ENCODE peak calls at places on chromosomes 12 and 14, in five cellular contexts. One of them, this sample, is unnamed.

GRCh38 chr12:77973579-77973978 is 142.9 kb downstream of the NAV3 start:
- DNase-seq in progenitor cell of endocrine pancreas: no peak
- DNase-seq in heart left ventricle: no peak
- DNase-seq in fibroblast of pulmonary artery: no peak
- DNase-seq in endothelial cell: no peak
- DNase-seq in this sample: peak; percentile 23

GRCh38 chr14:20857630-20858261 is 33.4 kb upstream of the RNASE3 start:
- DNase-seq in progenitor cell of endocrine pancreas: peak; percentile 55
- DNase-seq in heart left ventricle: peak; percentile 68
- DNase-seq in fibroblast of pulmonary artery: peak; percentile 61
- DNase-seq in endothelial cell: peak; percentile 71
- DNase-seq in this sample: peak; percentile 80

GRCh38 chr14:89926709-89927108 is 27.8 kb downstream of the EFCAB11 start:
- DNase-seq in progenitor cell of endocrine pancreas: no peak
- DNase-seq in heart left ventricle: no peak
- DNase-seq in fibroblast of pulmonary artery: peak; percentile 75
- DNase-seq in endothelial cell: no peak
- DNase-seq in this sample: no peak

GRCh38 chr14:24334431-24335271 is at the start of gene ADCY4:
- DNase-seq in progenitor cell of endocrine pancreas: no peak
- DNase-seq in heart left ventricle: peak; percentile 78
- DNase-seq in fibroblast of pulmonary artery: no peak
- DNase-seq in endothelial cell: peak; percentile 51
- DNase-seq in this sample: peak; percentile 60

GRCh38 chr12:58765653-58766554 is 154.4 kb downstream of the LRIG3 start:
- DNase-seq in progenitor cell of endocrine pancreas: no peak
- DNase-seq in heart left ventricle: no peak
- DNase-seq in fibroblast of pulmonary artery: no peak
- DNase-seq in endothelial cell: no peak
- DNase-seq in this sample: no peak

GRCh38 chr12:48601013-48601756 is 31.3 kb upstream of the LALBA start:
- DNase-seq in progenitor cell of endocrine pancreas: no peak
- DNase-seq in heart left ventricle: no peak
- DNase-seq in fibroblast of pulmonary artery: peak; percentile 7
- DNase-seq in endothelial cell: no peak
- DNase-seq in this sample: no peak

GRCh38 chr14:71140157-71140556 is 232.9 kb downstream of the PCNX1 start:
- DNase-seq in progenitor cell of endocrine pancreas: no peak
- DNase-seq in heart left ventricle: no peak
- DNase-seq in fibroblast of pulmonary artery: no peak
- DNase-seq in endothelial cell: no peak
- DNase-seq in this sample: no peak

GRCh38 chr14:28101992-28102391 is 664.6 kb upstream of the FOXG1 start:
- DNase-seq in progenitor cell of endocrine pancreas: no peak
- DNase-seq in heart left ventricle: no peak
- DNase-seq in fibroblast of pulmonary artery: peak; percentile 3
- DNase-seq in endothelial cell: no peak
- DNase-seq in this sample: no peak

GRCh38 chr14:31619440-31619839 is 58.2 kb downstream of the NUBPL start:
- DNase-seq in progenitor cell of endocrine pancreas: no peak
- DNase-seq in heart left ventricle: no peak
- DNase-seq in fibroblast of pulmonary artery: no peak
- DNase-seq in endothelial cell: no peak
- DNase-seq in this sample: no peak

GRCh38 chr14:97978336-97978735 is 1181.2 kb downstream of the VRK1 start:
- DNase-seq in progenitor cell of endocrine pancreas: peak; percentile 41
- DNase-seq in heart left ventricle: peak; percentile 69
- DNase-seq in fibroblast of pulmonary artery: peak; percentile 2
- DNase-seq in endothelial cell: peak; percentile 64
- DNase-seq in this sample: peak; percentile 75

GRCh38 chr12:15682826-15683225 is 106.4 kb downstream of the EPS8 start:
- DNase-seq in progenitor cell of endocrine pancreas: no peak
- DNase-seq in heart left ventricle: no peak
- DNase-seq in fibroblast of pulmonary artery: no peak
- DNase-seq in endothelial cell: no peak
- DNase-seq in this sample: no peak

GRCh38 chr14:104767634-104767918 is 14.6 kb downstream of the SIVA1 start:
- DNase-seq in progenitor cell of endocrine pancreas: no peak
- DNase-seq in heart left ventricle: no peak
- DNase-seq in fibroblast of pulmonary artery: no peak
- DNase-seq in endothelial cell: no peak
- DNase-seq in this sample: no peak

GRCh38 chr14:99667045-99667444 is 17.1 kb upstream of the CYP46A1 start:
- DNase-seq in progenitor cell of endocrine pancreas: no peak
- DNase-seq in heart left ventricle: no peak
- DNase-seq in fibroblast of pulmonary artery: no peak
- DNase-seq in endothelial cell: no peak
- DNase-seq in this sample: no peak

GRCh38 chr12:1920436-1920835 is 2.0 kb upstream of the CACNA2D4 start:
- DNase-seq in progenitor cell of endocrine pancreas: no peak
- DNase-seq in heart left ventricle: no peak
- DNase-seq in fibroblast of pulmonary artery: no peak
- DNase-seq in endothelial cell: no peak
- DNase-seq in this sample: no peak

GRCh38 chr14:23162800-23163199 is 20.7 kb downstream of the SLC7A8 start:
- DNase-seq in progenitor cell of endocrine pancreas: no peak
- DNase-seq in heart left ventricle: no peak
- DNase-seq in fibroblast of pulmonary artery: no peak
- DNase-seq in endothelial cell: no peak
- DNase-seq in this sample: no peak

GRCh38 chr12:49422038-49422575 is 54.8 kb downstream of the SPATS2 start:
- DNase-seq in progenitor cell of endocrine pancreas: no peak
- DNase-seq in heart left ventricle: no peak
- DNase-seq in fibroblast of pulmonary artery: no peak
- DNase-seq in endothelial cell: no peak
- DNase-seq in this sample: no peak

GRCh38 chr12:89707623-89707991 is 1.0 kb downstream of the ATP2B1 start:
- DNase-seq in progenitor cell of endocrine pancreas: peak; percentile 24
- DNase-seq in heart left ventricle: peak; percentile 24
- DNase-seq in fibroblast of pulmonary artery: no peak
- DNase-seq in endothelial cell: peak; percentile 36
- DNase-seq in this sample: peak; percentile 59

GRCh38 chr12:89709994-89710872 is 1.6 kb upstream of the ATP2B1 start:
- DNase-seq in progenitor cell of endocrine pancreas: peak; percentile 46
- DNase-seq in heart left ventricle: peak; percentile 74
- DNase-seq in fibroblast of pulmonary artery: peak; percentile 62
- DNase-seq in endothelial cell: peak; percentile 62
- DNase-seq in this sample: peak; percentile 73

GRCh38 chr12:89709157-89709993 is 737 bp upstream of the ATP2B1 start:
- DNase-seq in progenitor cell of endocrine pancreas: peak; percentile 97
- DNase-seq in heart left ventricle: peak; percentile 100
- DNase-seq in fibroblast of pulmonary artery: peak; percentile 99
- DNase-seq in endothelial cell: peak; percentile 98
- DNase-seq in this sample: peak; percentile 99

GRCh38 chr12:89707992-89708792 is 446 bp downstream of the ATP2B1 start:
- DNase-seq in progenitor cell of endocrine pancreas: peak; percentile 21
- DNase-seq in heart left ventricle: peak; percentile 48
- DNase-seq in fibroblast of pulmonary artery: no peak
- DNase-seq in endothelial cell: peak; percentile 48
- DNase-seq in this sample: peak; percentile 57

GRCh38 chr12:89708793-89709156 is at the start of gene ATP2B1:
- DNase-seq in progenitor cell of endocrine pancreas: peak; percentile 74
- DNase-seq in heart left ventricle: peak; percentile 92
- DNase-seq in fibroblast of pulmonary artery: peak; percentile 86
- DNase-seq in endothelial cell: peak; percentile 78
- DNase-seq in this sample: peak; percentile 86
- TF ChIP-seq CTCF in progenitor cell of endocrine pancreas: no peak
- TF ChIP-seq CTCF in heart left ventricle: no peak
- TF ChIP-seq CTCF in fibroblast of pulmonary artery: no peak
- TF ChIP-seq CTCF in endothelial cell: no peak
- TF ChIP-seq CTCF in this sample: no peak

GRCh38 chr12:126369487-126370463 is 1304.5 kb downstream of the AACS start:
- DNase-seq in progenitor cell of endocrine pancreas: no peak
- DNase-seq in heart left ventricle: no peak
- DNase-seq in fibroblast of pulmonary artery: peak; percentile 71
- DNase-seq in endothelial cell: no peak
- DNase-seq in this sample: no peak
- TF ChIP-seq CTCF in progenitor cell of endocrine pancreas: no peak
- TF ChIP-seq CTCF in heart left ventricle: no peak
- TF ChIP-seq CTCF in fibroblast of pulmonary artery: peak; percentile 39
- TF ChIP-seq CTCF in endothelial cell: no peak
- TF ChIP-seq CTCF in this sample: no peak

GRCh38 chr12:56864318-56864717 is 69.9 kb downstream of the SDR9C7 start:
- DNase-seq in progenitor cell of endocrine pancreas: no peak
- DNase-seq in heart left ventricle: no peak
- DNase-seq in fibroblast of pulmonary artery: no peak
- DNase-seq in endothelial cell: no peak
- DNase-seq in this sample: no peak

GRCh38 chr12:56863789-56864188 is 70.4 kb downstream of the SDR9C7 start:
- DNase-seq in progenitor cell of endocrine pancreas: no peak
- DNase-seq in heart left ventricle: no peak
- DNase-seq in fibroblast of pulmonary artery: no peak
- DNase-seq in endothelial cell: no peak
- DNase-seq in this sample: no peak

GRCh38 chr12:56866493-56866892 is 67.7 kb downstream of the SDR9C7 start:
- DNase-seq in progenitor cell of endocrine pancreas: no peak
- DNase-seq in heart left ventricle: no peak
- DNase-seq in fibroblast of pulmonary artery: no peak
- DNase-seq in endothelial cell: no peak
- DNase-seq in this sample: no peak

GRCh38 chr12:56862264-56862663 is 71.9 kb downstream of the SDR9C7 start:
- DNase-seq in progenitor cell of endocrine pancreas: no peak
- DNase-seq in heart left ventricle: no peak
- DNase-seq in fibroblast of pulmonary artery: no peak
- DNase-seq in endothelial cell: no peak
- DNase-seq in this sample: no peak

DNA sequence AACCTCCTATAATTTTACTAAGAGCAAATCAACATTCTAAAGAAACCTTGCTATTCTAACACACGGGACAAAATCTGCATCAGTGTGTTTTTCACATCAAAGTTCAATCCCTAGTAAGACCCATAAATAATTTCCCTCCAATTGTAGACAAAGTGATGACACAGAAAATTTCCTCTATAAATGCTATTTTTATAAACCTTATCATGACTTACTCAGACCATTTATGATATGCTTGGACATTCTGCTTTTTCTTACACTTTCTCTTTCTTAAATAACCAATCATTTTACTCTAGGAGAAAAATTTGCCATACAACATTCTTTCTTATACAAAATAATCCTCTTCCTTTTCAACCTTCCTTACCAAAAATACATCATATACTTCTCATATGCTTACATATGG is 67.0 kb downstream of the SDR9C7 start:
- DNase-seq in progenitor cell of endocrine pancreas: no peak
- DNase-seq in heart left ventricle: no peak
- DNase-seq in fibroblast of pulmonary artery: no peak
- DNase-seq in endothelial cell: no peak
- DNase-seq in this sample: no peak
- TF ChIP-seq CTCF in progenitor cell of endocrine pancreas: no peak
- TF ChIP-seq CTCF in heart left ventricle: no peak
- TF ChIP-seq CTCF in fibroblast of pulmonary artery: no peak
- TF ChIP-seq CTCF in endothelial cell: no peak
- TF ChIP-seq CTCF in this sample: no peak

GRCh38 chr12:109020750-109021380 is at the start of gene SVOP:
- DNase-seq in progenitor cell of endocrine pancreas: peak; percentile 90
- DNase-seq in heart left ventricle: peak; percentile 86
- DNase-seq in fibroblast of pulmonary artery: peak; percentile 85
- DNase-seq in endothelial cell: peak; percentile 95
- DNase-seq in this sample: peak; percentile 99
- TF ChIP-seq CTCF in progenitor cell of endocrine pancreas: no peak
- TF ChIP-seq CTCF in heart left ventricle: no peak
- TF ChIP-seq CTCF in fibroblast of pulmonary artery: no peak
- TF ChIP-seq CTCF in endothelial cell: no peak
- TF ChIP-seq CTCF in this sample: no peak

GRCh38 chr12:51083140-51083833 is at the start of gene CSRNP2:
- DNase-seq in progenitor cell of endocrine pancreas: peak; percentile 98
- DNase-seq in heart left ventricle: peak; percentile 98
- DNase-seq in fibroblast of pulmonary artery: peak; percentile 97
- DNase-seq in endothelial cell: peak; percentile 99
- DNase-seq in this sample: peak; percentile 96
- TF ChIP-seq CTCF in progenitor cell of endocrine pancreas: peak; percentile 23
- TF ChIP-seq CTCF in heart left ventricle: peak; percentile 19
- TF ChIP-seq CTCF in fibroblast of pulmonary artery: no peak
- TF ChIP-seq CTCF in endothelial cell: no peak
- TF ChIP-seq CTCF in this sample: no peak

GRCh38 chr12:102917026-102917787 is at the start of gene PAH:
- DNase-seq in progenitor cell of endocrine pancreas: peak; percentile 17
- DNase-seq in heart left ventricle: no peak
- DNase-seq in fibroblast of pulmonary artery: no peak
- DNase-seq in endothelial cell: no peak
- DNase-seq in this sample: peak; percentile 39
- TF ChIP-seq CTCF in progenitor cell of endocrine pancreas: peak; percentile 41
- TF ChIP-seq CTCF in heart left ventricle: no peak
- TF ChIP-seq CTCF in fibroblast of pulmonary artery: no peak
- TF ChIP-seq CTCF in endothelial cell: no peak
- TF ChIP-seq CTCF in this sample: no peak

GRCh38 chr14:94180655-94181271 is 6.6 kb downstream of the PPP4R4 start:
- DNase-seq in progenitor cell of endocrine pancreas: no peak
- DNase-seq in heart left ventricle: no peak
- DNase-seq in fibroblast of pulmonary artery: peak; percentile 62
- DNase-seq in endothelial cell: no peak
- DNase-seq in this sample: no peak
- TF ChIP-seq CTCF in progenitor cell of endocrine pancreas: peak; percentile 63
- TF ChIP-seq CTCF in heart left ventricle: peak; percentile 53
- TF ChIP-seq CTCF in fibroblast of pulmonary artery: peak; percentile 61
- TF ChIP-seq CTCF in endothelial cell: peak; percentile 48
- TF ChIP-seq CTCF in this sample: peak; percentile 50

DNA sequence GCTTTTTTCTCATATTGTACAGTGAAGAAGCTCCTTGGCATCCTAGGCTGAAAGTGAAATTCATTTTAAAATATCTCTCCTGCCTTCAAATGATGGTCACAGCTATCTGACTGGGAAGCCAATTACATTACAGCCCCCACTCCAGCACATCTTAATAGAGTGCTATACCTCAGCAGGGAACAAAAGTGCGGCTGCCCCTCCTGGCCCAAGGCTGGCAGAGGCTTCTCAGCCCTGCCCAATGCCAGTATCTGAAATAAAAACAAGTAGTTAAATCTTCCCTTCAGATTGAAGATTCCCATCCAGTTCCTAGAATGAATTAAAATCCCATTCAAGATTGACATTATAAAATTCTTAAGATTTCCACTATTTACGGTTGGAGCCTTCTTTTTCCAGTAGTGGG is 54.9 kb upstream of the GNG2 start:
- DNase-seq in progenitor cell of endocrine pancreas: no peak
- DNase-seq in heart left ventricle: no peak
- DNase-seq in fibroblast of pulmonary artery: no peak
- DNase-seq in endothelial cell: no peak
- DNase-seq in this sample: no peak
- TF ChIP-seq CTCF in progenitor cell of endocrine pancreas: no peak
- TF ChIP-seq CTCF in heart left ventricle: no peak
- TF ChIP-seq CTCF in fibroblast of pulmonary artery: no peak
- TF ChIP-seq CTCF in endothelial cell: no peak
- TF ChIP-seq CTCF in this sample: no peak

DNA sequence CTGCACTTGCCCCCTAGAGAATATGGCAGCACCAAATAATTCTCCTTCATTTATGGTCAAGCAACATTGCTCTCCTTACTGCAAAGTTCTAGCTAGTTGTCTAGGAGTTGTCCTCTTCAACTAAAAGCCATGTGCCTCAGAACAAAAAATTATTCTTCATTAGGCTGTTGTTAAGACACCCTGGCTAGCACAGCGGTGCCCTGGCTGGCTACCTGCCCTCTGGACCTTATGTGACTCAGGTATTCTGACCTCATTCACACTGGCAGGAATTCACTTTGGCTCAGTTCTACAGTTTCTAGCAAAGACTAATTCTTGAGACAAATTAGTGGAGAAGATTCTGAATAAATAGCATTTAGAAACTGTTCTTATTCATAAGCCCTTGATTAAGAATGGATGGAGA is 224.4 kb upstream of the KRR1 start:
- DNase-seq in progenitor cell of endocrine pancreas: no peak
- DNase-seq in heart left ventricle: no peak
- DNase-seq in fibroblast of pulmonary artery: no peak
- DNase-seq in endothelial cell: no peak
- DNase-seq in this sample: no peak
- TF ChIP-seq CTCF in progenitor cell of endocrine pancreas: no peak
- TF ChIP-seq CTCF in heart left ventricle: no peak
- TF ChIP-seq CTCF in fibroblast of pulmonary artery: no peak
- TF ChIP-seq CTCF in endothelial cell: no peak
- TF ChIP-seq CTCF in this sample: no peak

This sample was measured in nephron progenitor cell.